ENCODE peak calls at places on chromosome 9, in eight cellular contexts. Y is astrocyte; B is effector memory CD4-positive, alpha-beta T cell; X is CD8-positive, alpha-beta memory T cell; E is ovary; V is SJSA1; M is uterus; Q is testis. L is an unnamed sample.
A peak's percentile ranks its signal among the peaks of the same experiment; 100 is the strongest.

GRCh38 chr9:91395553-91396470 is 27.8 kb downstream of the NFIL3 start:
- DNase-seq in X (no peak), E (no peak), Q (no peak), B (no peak), M (no peak), V (peak; percentile 77), Y (peak; percentile 94), L (no peak)

GRCh38 chr9:77848897-77849296 is 182.7 kb downstream of the GNAQ start:
- DNase-seq in Y (peak; percentile 91), B (no peak), V (no peak), Q (no peak), X (no peak), M (peak; percentile 74), E (no peak), L (no peak)

GRCh38 chr9:12719431-12719830 is 26.2 kb downstream of the TYRP1 start:
- DNase-seq in Y (peak; percentile 42), B (no peak), M (no peak), V (no peak), Q (no peak), X (no peak), E (no peak), L (no peak)

GRCh38 chr9:113708821-113709713 is 167.0 kb upstream of the ZNF618 start:
- DNase-seq in Y (no peak), E (no peak), M (no peak), V (no peak), X (no peak), Q (no peak), B (no peak), L (no peak)

GRCh38 chr9:131677051-131677444 is 62.8 kb downstream of the RAPGEF1 start:
- DNase-seq in E (no peak), M (no peak), Y (peak; percentile 46), Q (no peak), X (no peak), B (no peak), V (no peak), L (no peak)

GRCh38 chr9:91075279-91075678 is 273.7 kb downstream of the SYK start:
- DNase-seq in V (no peak), Y (no peak), X (no peak), B (no peak), Q (no peak), M (no peak), E (no peak), L (peak; percentile 39)

GRCh38 chr9:91219557-91219956 is 142.2 kb downstream of the AUH start:
- DNase-seq in B (no peak), X (no peak), Y (no peak), V (no peak), M (no peak), E (no peak), Q (no peak), L (no peak)

GRCh38 chr9:133351908-133352634 is 4.1 kb downstream of the RPL7A start:
- DNase-seq in B (no peak), E (no peak), X (no peak), Y (peak; percentile 42), M (no peak), V (no peak), Q (no peak), L (peak; percentile 85)

GRCh38 chr9:120974921-120975320 is 48.3 kb upstream of the TRAF1 start:
- DNase-seq in Y (no peak), X (no peak), V (peak; percentile 21), E (no peak), M (no peak), B (no peak), Q (no peak), L (no peak)

GRCh38 chr9:98688710-98689495 is 19.8 kb downstream of the GABBR2 start:
- DNase-seq in V (no peak), E (no peak), X (no peak), M (no peak), B (no peak), Q (no peak), Y (no peak), L (no peak)

GRCh38 chr9:129954868-129955550 is 88.0 kb downstream of the FNBP1 start:
- DNase-seq in Q (peak; percentile 43), Y (peak; percentile 56), M (no peak), E (no peak), X (no peak), B (no peak), V (no peak), L (no peak)

GRCh38 chr9:129828051-129828450 is 4.1 kb upstream of the TOR1A start:
- DNase-seq in E (no peak), V (no peak), M (no peak), X (no peak), Q (no peak), Y (no peak), B (no peak), L (no peak)

GRCh38 chr9:115225459-115226116 is 107.6 kb upstream of the TNC start:
- DNase-seq in V (no peak), X (no peak), E (no peak), Y (no peak), M (no peak), B (no peak), Q (no peak), L (no peak)

GRCh38 chr9:98539954-98540353 is 168.8 kb downstream of the GABBR2 start:
- DNase-seq in E (no peak), Y (peak; percentile 87), Q (no peak), M (no peak), X (no peak), V (no peak), B (no peak), L (no peak)

GRCh38 chr9:128094166-128094949 is 26.3 kb downstream of the SLC25A25 start:
- DNase-seq in B (peak; percentile 64), V (peak; percentile 88), M (peak; percentile 90), X (peak; percentile 24), E (peak; percentile 92), Y (peak; percentile 97), Q (peak; percentile 96), L (peak; percentile 80)

GRCh38 chr9:89367726-89368437 is 49.6 kb downstream of the SECISBP2 start:
- DNase-seq in X (no peak), Y (no peak), Q (no peak), B (no peak), E (no peak), V (no peak), M (no peak), L (peak; percentile 42)

GRCh38 chr9:80061096-80061495 is 489.3 kb downstream of the TLE4 start:
- DNase-seq in Y (no peak), V (no peak), B (no peak), Q (no peak), E (no peak), M (no peak), X (no peak), L (no peak)

GRCh38 chr9:21030389-21031035 is 928 bp downstream of the HACD4 start:
- DNase-seq in Y (peak; percentile 27), X (peak; percentile 26), V (peak; percentile 27), Q (no peak), M (no peak), B (no peak), E (no peak), L (peak; percentile 26)

GRCh38 chr9:21031818-21032203 is 371 bp upstream of the HACD4 start:
- DNase-seq in B (no peak), X (no peak), Q (no peak), Y (no peak), E (no peak), M (no peak), V (no peak), L (no peak)

GRCh38 chr9:21028476-21028875 is 3.0 kb downstream of the HACD4 start:
- DNase-seq in Q (no peak), V (no peak), M (no peak), Y (no peak), B (no peak), X (no peak), E (no peak), L (no peak)

GRCh38 chr9:21029661-21030060 is 1.8 kb downstream of the HACD4 start:
- DNase-seq in Q (no peak), V (no peak), B (no peak), X (no peak), M (no peak), Y (no peak), E (no peak), L (no peak)

GRCh38 chr9:21031091-21031817 is at the start of gene HACD4:
- DNase-seq in V (peak; percentile 8), M (peak; percentile 61), E (peak; percentile 67), X (peak; percentile 69), Y (peak; percentile 14), Q (peak; percentile 45), B (peak; percentile 59), L (peak; percentile 90)
- H3K4me3 ChIP-seq in V (peak within 1 kb of the TSS; percentile 43), M (peak within 1 kb of the TSS; percentile 67), E (peak within 1 kb of the TSS; percentile 52), X (peak within 1 kb of the TSS; percentile 78), Y (peak within 1 kb of the TSS; percentile 49), Q (peak within 1 kb of the TSS; percentile 63), B (peak within 1 kb of the TSS; percentile 82), L (peak within 1 kb of the TSS; percentile 45)

DNA sequence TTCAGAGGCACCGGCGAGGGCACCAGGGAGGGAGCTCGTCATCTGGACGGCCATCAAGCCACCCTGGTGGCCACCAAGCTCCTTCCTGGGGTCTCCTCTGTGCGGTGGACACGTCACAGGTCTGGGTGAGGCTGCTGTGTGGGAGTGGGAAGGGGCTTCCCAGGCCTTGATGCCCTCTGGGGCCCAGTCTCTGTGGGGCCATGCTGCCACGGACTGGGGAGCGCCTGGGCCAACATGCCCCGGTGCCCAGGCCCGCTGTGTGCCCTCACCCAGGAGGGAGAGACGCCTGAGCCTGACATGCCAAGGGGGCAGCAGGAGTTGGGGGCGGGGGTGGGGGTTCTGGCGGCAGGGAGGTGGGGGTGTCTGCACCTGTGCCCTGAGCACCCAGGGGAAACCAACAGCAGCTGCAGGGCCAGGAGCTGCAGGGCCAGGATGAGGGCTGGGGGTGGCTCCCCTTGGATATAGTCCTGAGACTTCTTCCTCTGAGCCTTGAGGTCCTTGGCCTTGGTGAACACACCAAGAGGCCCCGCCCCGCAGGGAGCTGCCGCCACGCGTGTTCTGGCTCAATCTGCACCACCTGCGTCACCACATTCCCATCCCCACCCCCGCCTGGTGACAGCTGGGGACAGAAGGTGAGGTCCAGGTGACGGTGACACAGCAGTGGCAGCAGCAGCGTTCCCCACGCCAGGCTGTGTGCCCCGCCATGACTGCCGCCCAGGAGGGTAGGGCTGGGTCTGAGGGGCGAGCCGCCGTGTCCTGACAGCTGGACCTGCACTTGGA is 15.3 kb upstream of the SEC16A start:
- DNase-seq in E (no peak), V (no peak), M (no peak), Q (no peak), Y (no peak), X (no peak), B (no peak), L (no peak)
- H3K27me3 ChIP-seq in E (no peaks in the 10 kb centered on the region), V (no peaks in the 10 kb centered on the region), M (no peaks in the 10 kb centered on the region), Q (no peaks in the 10 kb centered on the region), Y (no peaks in the 10 kb centered on the region), X (no peaks in the 10 kb centered on the region), B (no peaks in the 10 kb centered on the region), L (no peaks in the 10 kb centered on the region)

DNA sequence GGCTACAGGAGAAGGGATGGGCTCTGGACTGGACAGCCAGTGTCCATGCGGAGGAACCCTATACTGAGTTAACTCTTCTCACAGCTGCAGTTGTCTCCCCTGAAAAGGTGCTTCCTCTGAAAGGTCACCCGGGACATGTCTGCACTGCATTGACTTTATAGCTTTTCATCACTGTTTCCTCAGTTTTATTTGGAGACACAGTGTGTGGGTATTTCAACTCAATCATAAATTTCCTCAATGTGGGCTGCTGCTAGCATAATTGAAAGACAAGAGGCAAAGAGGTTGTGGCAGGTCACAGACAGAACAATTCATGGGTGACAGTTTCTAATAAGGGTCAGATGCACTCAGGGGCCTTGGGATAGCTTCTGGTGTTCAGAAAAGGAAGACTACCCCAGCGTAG is 336.8 kb downstream of the KDM4C start:
- DNase-seq in B (no peak), M (no peak), V (no peak), E (no peak), Y (no peak), Q (no peak), X (no peak), L (no peak)
- H3K4me3 ChIP-seq in B (no peak overlapping the region), M (no peak overlapping the region), V (no peak overlapping the region), E (no peak overlapping the region), Y (no peak overlapping the region), Q (no peak overlapping the region), X (no peak overlapping the region), L (no peak overlapping the region)

GRCh38 chr9:124008855-124009834 is 2.4 kb upstream of the LHX2 start:
- DNase-seq in E (no peak), Y (no peak), Q (no peak), M (no peak), V (no peak), B (no peak), X (no peak), L (peak; percentile 84)
- H3K27me3 ChIP-seq in E (peaks cover 12% of the 10 kb centered on the region), Y (peaks cover 79% of the 10 kb centered on the region), Q (peaks cover 9% of the 10 kb centered on the region), M (peaks cover 89% of the 10 kb centered on the region), V (peaks cover 75% of the 10 kb centered on the region), B (peaks cover 77% of the 10 kb centered on the region), X (peaks cover 49% of the 10 kb centered on the region), L (peaks cover 95% of the 10 kb centered on the region)

L was measured in H7.